ENCODE peak calls at places on chromosomes 2 and 18, in ten cellular contexts. M is psoas muscle, Y is thoracic aorta, H is GM13977, J is brain microvascular endothelial cell, W is AG04449, V is H9, K is nephron progenitor cell, C is colonic mucosa, P is tibial artery. Z is an unnamed sample.

GRCh38 chr2:38147333-38148121 is 71.6 kb upstream of the CYP1B1 start:
- DNase-seq in J (peak), K (no peak), V (no peak), M (no peak), P (no peak), Y (no peak), H (no peak), W (no peak), C (no peak), Z (no peak)

GRCh38 chr2:119852214-119852613 is 92.5 kb downstream of the PTPN4 start:
- DNase-seq in V (no peak), C (no peak), P (no peak), K (no peak), J (no peak), H (no peak), M (no peak), Y (no peak), W (no peak), Z (no peak)

GRCh38 chr2:85468704-85469349 is 50.3 kb downstream of the SH2D6 start:
- DNase-seq in W (no peak), K (no peak), Y (no peak), V (peak), H (no peak), J (no peak), M (no peak), P (no peak), C (peak), Z (no peak)

GRCh38 chr2:501130-501529 is 176.1 kb downstream of the TMEM18 start:
- DNase-seq in V (no peak), J (peak), M (no peak), W (no peak), P (no peak), K (no peak), C (no peak), Y (no peak), H (no peak), Z (no peak)

GRCh38 chr18:11747286-11747685 is 58.2 kb downstream of the GNAL start:
- DNase-seq in M (no peak), J (no peak), K (no peak), Y (no peak), H (no peak), C (no peak), V (no peak), P (no peak), W (no peak), Z (no peak)

GRCh38 chr18:66872277-66872676 is 268.4 kb upstream of the CDH19 start:
- DNase-seq in V (no peak), C (no peak), P (no peak), Y (no peak), W (no peak), K (no peak), H (peak), J (peak), M (no peak), Z (no peak)

GRCh38 chr2:113227290-113227689 is 51.4 kb downstream of the PAX8 start:
- DNase-seq in W (no peak), H (no peak), Y (no peak), K (no peak), P (no peak), J (no peak), M (no peak), V (no peak), C (no peak), Z (no peak)

GRCh38 chr2:128406629-128407252 is 88.1 kb upstream of the HS6ST1 start:
- DNase-seq in Y (no peak), H (no peak), V (no peak), J (no peak), C (no peak), W (no peak), M (peak), K (no peak), P (peak), Z (no peak)

GRCh38 chr18:74183110-74183509 is 34.8 kb downstream of the TIMM21 start:
- DNase-seq in H (no peak), W (no peak), K (no peak), V (no peak), C (no peak), P (no peak), J (no peak), Y (no peak), M (no peak), Z (no peak)

GRCh38 chr18:74694436-74694835 is 96.8 kb downstream of the ZNF407 start:
- DNase-seq in Y (no peak), K (no peak), W (no peak), M (peak), J (no peak), P (no peak), H (no peak), C (no peak), V (no peak), Z (no peak)

GRCh38 chr2:199663157-199663556 is 187.8 kb downstream of the FTCDNL1 start:
- DNase-seq in Y (no peak), K (no peak), V (no peak), W (no peak), M (no peak), C (no peak), H (peak), J (no peak), P (no peak), Z (no peak)

GRCh38 chr2:24625728-24626484 is 134.9 kb downstream of the NCOA1 start:
- DNase-seq in W (no peak), M (no peak), J (no peak), V (no peak), Y (no peak), C (no peak), P (no peak), H (no peak), K (no peak), Z (no peak)

GRCh38 chr2:48043746-48044145 is 137.4 kb upstream of the FBXO11 start:
- DNase-seq in P (no peak), Y (no peak), W (no peak), K (no peak), J (peak), C (no peak), H (no peak), V (no peak), M (no peak), Z (no peak)

GRCh38 chr18:22063077-22063476 is 106.3 kb upstream of the GATA6 start:
- DNase-seq in V (no peak), C (no peak), W (no peak), H (no peak), K (no peak), P (no peak), J (no peak), M (no peak), Y (no peak), Z (no peak)

GRCh38 chr18:1078301-1078700 is 173.6 kb downstream of the ADCYAP1 start:
- DNase-seq in V (no peak), Y (no peak), M (no peak), K (no peak), H (no peak), C (no peak), W (no peak), J (no peak), P (no peak), Z (no peak)

GRCh38 chr18:1075310-1075709 is 170.6 kb downstream of the ADCYAP1 start:
- DNase-seq in J (no peak), W (no peak), P (no peak), Y (no peak), C (no peak), H (no peak), V (no peak), M (no peak), K (no peak), Z (no peak)
- TF ChIP-seq CTCF in J (no peak), W (no peak), P (no peak), Y (no peak), C (no peak), H (no peak), V (no peak), M (no peak), K (no peak), Z (no peak)

GRCh38 chr2:102168026-102168425 is 18.8 kb upstream of the IL1RL2 start:
- DNase-seq in J (no peak), Y (no peak), C (no peak), P (no peak), W (no peak), M (no peak), K (no peak), V (no peak), H (no peak), Z (no peak)

DNA sequence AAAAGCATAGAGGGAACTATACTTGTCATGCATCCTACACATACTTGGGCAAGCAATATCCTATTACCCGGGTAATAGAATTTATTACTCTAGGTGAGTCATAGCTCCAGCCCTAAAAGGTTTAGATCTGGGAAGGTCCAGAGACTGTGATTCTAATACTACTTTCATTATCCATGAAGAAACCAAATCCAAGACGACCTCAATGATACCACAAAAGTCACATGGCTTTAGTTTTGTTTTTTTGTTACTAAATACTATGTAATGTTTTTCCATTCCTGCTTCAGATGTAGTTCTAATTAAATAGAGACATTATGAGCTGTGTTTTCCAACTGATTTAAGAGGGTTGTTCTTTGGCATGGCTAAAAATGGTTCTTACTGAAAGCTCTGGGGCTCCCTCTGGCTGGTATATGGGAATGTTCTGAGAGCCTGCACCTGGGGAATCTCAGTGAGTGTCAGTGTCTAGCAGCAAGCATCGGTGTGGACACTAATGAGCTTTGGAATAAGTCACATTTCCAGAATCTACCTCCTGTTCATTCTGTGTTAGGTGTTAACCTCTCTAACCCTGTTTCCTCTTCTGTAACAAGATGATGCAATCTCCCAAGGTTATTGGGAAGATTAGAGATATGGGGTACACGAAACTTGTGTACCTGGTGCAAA is 20.5 kb upstream of the IL1RL2 start:
- DNase-seq in H (no peak), V (no peak), K (no peak), Y (no peak), W (peak), C (no peak), M (no peak), P (peak), J (peak), Z (no peak)
- TF ChIP-seq CTCF in H (peak), V (peak), K (no peak), Y (peak), W (peak), C (peak), M (peak), P (peak), J (peak), Z (peak)

GRCh38 chr2:73269686-73270465 is 14.4 kb downstream of the FBXO41 start:
- DNase-seq in C (no peak), M (no peak), V (no peak), H (no peak), P (no peak), K (no peak), W (no peak), Y (no peak), J (no peak), Z (no peak)

GRCh38 chr2:73268368-73268830 is 15.9 kb downstream of the FBXO41 start:
- DNase-seq in Y (no peak), C (peak), V (no peak), M (no peak), P (no peak), K (no peak), J (no peak), H (no peak), W (no peak), Z (no peak)

GRCh38 chr2:73266061-73266891 is 18.0 kb downstream of the FBXO41 start:
- DNase-seq in C (no peak), V (no peak), M (no peak), K (no peak), W (no peak), H (no peak), J (no peak), Y (no peak), P (no peak), Z (no peak)

GRCh38 chr2:73267008-73267407 is 17.3 kb downstream of the FBXO41 start:
- DNase-seq in Y (no peak), W (no peak), J (no peak), K (no peak), M (no peak), P (no peak), V (no peak), C (no peak), H (no peak), Z (no peak)

GRCh38 chr2:73268831-73269685 is 15.2 kb downstream of the FBXO41 start:
- DNase-seq in P (no peak), C (peak), V (peak), J (no peak), W (no peak), K (peak), M (peak), H (peak), Y (no peak), Z (no peak)
- TF ChIP-seq CTCF in P (no peak), C (no peak), V (peak), J (peak), W (peak), K (peak), M (peak), H (peak), Y (no peak), Z (peak)

GRCh38 chr2:20100711-20101110 is 49.3 kb upstream of the LAPTM4A start:
- DNase-seq in H (no peak), J (no peak), C (no peak), P (no peak), Y (no peak), M (no peak), K (no peak), V (no peak), W (no peak), Z (no peak)

GRCh38 chr2:20104900-20105545 is 53.6 kb upstream of the LAPTM4A start:
- DNase-seq in V (no peak), W (no peak), K (no peak), J (no peak), Y (no peak), P (no peak), C (no peak), M (no peak), H (no peak), Z (no peak)

GRCh38 chr2:20106746-20107145 is 55.3 kb upstream of the LAPTM4A start:
- DNase-seq in C (peak), Y (no peak), W (no peak), H (no peak), M (no peak), V (peak), K (peak), J (no peak), P (no peak), Z (no peak)

GRCh38 chr2:20099780-20100179 is 48.4 kb upstream of the LAPTM4A start:
- DNase-seq in V (peak), C (no peak), Y (no peak), H (no peak), M (no peak), P (no peak), W (no peak), J (no peak), K (no peak), Z (no peak)

GRCh38 chr2:20103514-20103913 is 52.1 kb upstream of the LAPTM4A start:
- DNase-seq in K (no peak), V (no peak), H (no peak), P (no peak), W (no peak), J (peak), Y (no peak), C (no peak), M (no peak), Z (no peak)
- TF ChIP-seq CTCF in K (no peak), V (peak), H (peak), P (no peak), W (peak), J (peak), Y (no peak), C (no peak), M (no peak), Z (peak)

GRCh38 chr2:42931147-42931817 is 138.9 kb upstream of the HAAO start:
- DNase-seq in Y (no peak), P (no peak), J (no peak), M (no peak), W (no peak), V (peak), H (no peak), C (no peak), K (peak), Z (no peak)
- TF ChIP-seq CTCF in Y (no peak), P (no peak), J (peak), M (no peak), W (peak), V (peak), H (peak), C (peak), K (peak), Z (peak)

GRCh38 chr2:140508756-140509155 is 1622.1 kb downstream of the LRP1B start:
- DNase-seq in V (no peak), P (no peak), W (no peak), M (no peak), Y (no peak), H (no peak), C (no peak), K (no peak), J (no peak), Z (no peak)
- TF ChIP-seq CTCF in V (no peak), P (no peak), W (no peak), M (no peak), Y (no peak), H (no peak), C (no peak), K (no peak), J (no peak), Z (no peak)